ENCODE peak calls at places on chromosomes 13 and 19, in four cellular contexts. G is astrocyte of the cerebellum; Y is CD8-positive, alpha-beta T cell; V is PC-3. H is an unnamed sample.

GRCh38 chr19:55046975-55047622 is 9.0 kb upstream of the GP6 start:
- DNase-seq in V (no peak), Y (no peak), G (no peak), H (no peak)

GRCh38 chr19:35347171-35347929 is at the start of gene FFAR1:
- DNase-seq in Y (no peak), V (no peak), G (no peak), H (no peak)

GRCh38 chr13:59658027-59658735 is 505.5 kb downstream of the DIAPH3 start:
- DNase-seq in Y (no peak), G (no peak), V (no peak), H (no peak)

GRCh38 chr19:47146920-47147319 is 16.3 kb downstream of the SAE1 start:
- DNase-seq in G (no peak), V (no peak), Y (no peak), H (no peak)

GRCh38 chr13:20206065-20206725 is 13.5 kb upstream of the GJB2 start:
- DNase-seq in G (no peak), V (no peak), Y (no peak), H (no peak)

GRCh38 chr19:58097783-58098681 is at the start of gene ZSCAN18:
- DNase-seq in Y (peak), G (peak), V (no peak), H (peak)

GRCh38 chr19:13120817-13121216 is 2.8 kb downstream of the NACC1 start:
- DNase-seq in G (no peak), V (no peak), Y (no peak), H (no peak)

GRCh38 chr13:45704211-45704739 is 2.2 kb downstream of the CBY2 start:
- DNase-seq in Y (no peak), G (no peak), V (no peak), H (no peak)

GRCh38 chr13:99922631-99923404 is 48.7 kb downstream of the ZIC5 start:
- DNase-seq in V (no peak), G (no peak), Y (no peak), H (no peak)

GRCh38 chr13:113178070-113178895 is 19.8 kb downstream of the PROZ start:
- DNase-seq in Y (no peak), G (peak), V (peak), H (peak)

GRCh38 chr13:75178436-75178835 is 303.5 kb downstream of the TBC1D4 start:
- DNase-seq in V (no peak), G (no peak), Y (no peak), H (no peak)

GRCh38 chr13:25966086-25966485 is 85.7 kb downstream of the SHISA2 start:
- DNase-seq in V (peak), G (no peak), Y (no peak), H (no peak)

GRCh38 chr19:21604351-21604926 is 99.0 kb downstream of the ZNF429 start:
- DNase-seq in V (peak), G (no peak), Y (no peak), H (no peak)
- H3K4me3 ChIP-seq in V (peak), G (peak), Y (peak), H (peak)

DNA sequence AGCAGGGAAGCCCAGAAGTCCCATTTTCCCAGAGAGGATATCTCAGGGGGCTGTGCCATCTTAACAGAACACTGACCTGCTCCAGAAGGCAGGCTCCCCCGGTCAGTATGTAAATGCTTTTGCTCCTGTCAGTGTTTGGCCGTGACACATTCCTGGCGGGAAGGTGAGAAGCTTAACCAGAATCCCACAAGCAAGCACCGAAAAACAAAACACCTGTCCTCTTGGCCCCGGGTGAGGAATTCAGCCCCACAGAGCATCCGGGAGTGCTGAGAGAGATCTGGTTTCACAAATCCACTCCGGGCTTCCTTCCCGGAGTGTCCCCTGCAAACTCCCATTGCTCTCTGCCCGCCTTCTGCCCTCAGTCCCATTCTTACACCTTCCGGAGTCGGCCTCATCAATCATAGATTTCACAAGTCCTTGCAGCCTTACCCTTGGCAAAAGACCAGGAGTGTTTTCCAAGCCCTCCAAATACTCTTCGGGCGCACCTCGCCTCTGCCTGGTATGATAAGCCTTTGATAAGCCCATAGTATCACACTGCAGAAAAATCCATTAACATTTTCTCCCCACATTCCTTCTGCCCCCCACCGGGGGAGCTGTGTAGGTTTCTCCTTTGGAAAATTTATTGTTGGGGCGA is 12.2 kb downstream of the TPM4 start:
- DNase-seq in Y (no peak), G (no peak), V (no peak), H (no peak)
- TF ChIP-seq CTCF in Y (no peak), G (peak), V (peak), H (no peak)

GRCh38 chr13:27617801-27618411 is 2.4 kb downstream of the LNX2 start:
- DNase-seq in Y (no peak), V (peak), G (no peak), H (no peak)
- H3K4me3 ChIP-seq in Y (no peak), V (peak), G (no peak), H (no peak)

DNA sequence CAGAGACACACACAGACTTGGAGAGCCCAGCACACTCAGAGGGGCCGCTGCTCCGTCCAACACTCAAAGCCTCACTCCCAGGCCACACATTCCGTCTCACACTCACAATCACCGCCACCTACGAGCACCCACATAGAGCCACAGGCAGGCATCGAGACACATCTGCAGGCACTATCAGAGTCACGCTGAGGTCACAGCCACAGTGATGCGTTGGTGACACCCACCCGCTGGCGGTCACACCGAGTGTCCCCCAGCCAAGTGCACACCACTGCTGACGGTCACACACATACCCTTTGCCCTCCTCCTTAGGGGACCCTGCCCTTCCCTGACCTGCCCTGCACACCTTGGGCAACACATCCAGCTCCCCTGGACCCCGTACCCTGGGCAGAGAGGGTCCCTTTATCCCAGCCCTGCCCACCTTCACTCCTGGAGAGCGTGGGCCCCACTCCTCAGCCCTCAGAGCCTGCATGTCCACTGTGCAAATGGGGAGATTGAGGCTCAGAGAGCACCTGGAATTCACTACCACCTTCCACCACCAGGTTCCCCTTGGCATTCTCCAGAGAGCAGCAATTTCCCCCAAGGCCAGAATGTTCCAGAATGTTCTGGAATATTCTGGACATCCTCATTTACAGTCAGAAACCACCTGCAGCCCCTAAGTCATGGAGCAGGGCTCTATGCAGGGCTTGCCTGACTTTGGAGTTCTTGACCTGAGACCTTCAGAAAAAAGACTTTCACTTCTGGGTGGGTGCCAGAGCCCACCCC is 5.4 kb downstream of the FUT5 start:
- DNase-seq in Y (no peak), V (no peak), G (no peak), H (no peak)
- TF ChIP-seq CTCF in Y (no peak), V (peak), G (peak), H (peak)

GRCh38 chr19:33720155-33720493 is 76.5 kb upstream of the KCTD15 start:
- DNase-seq in G (no peak), Y (no peak), V (no peak), H (no peak)

GRCh38 chr19:33720691-33721682 is 75.7 kb upstream of the KCTD15 start:
- DNase-seq in Y (no peak), G (no peak), V (no peak), H (no peak)

GRCh38 chr19:33718668-33719259 is 77.9 kb upstream of the KCTD15 start:
- DNase-seq in V (no peak), Y (no peak), G (no peak), H (no peak)

GRCh38 chr19:33717878-33718277 is 78.8 kb upstream of the KCTD15 start:
- DNase-seq in Y (no peak), G (no peak), V (no peak), H (no peak)

DNA sequence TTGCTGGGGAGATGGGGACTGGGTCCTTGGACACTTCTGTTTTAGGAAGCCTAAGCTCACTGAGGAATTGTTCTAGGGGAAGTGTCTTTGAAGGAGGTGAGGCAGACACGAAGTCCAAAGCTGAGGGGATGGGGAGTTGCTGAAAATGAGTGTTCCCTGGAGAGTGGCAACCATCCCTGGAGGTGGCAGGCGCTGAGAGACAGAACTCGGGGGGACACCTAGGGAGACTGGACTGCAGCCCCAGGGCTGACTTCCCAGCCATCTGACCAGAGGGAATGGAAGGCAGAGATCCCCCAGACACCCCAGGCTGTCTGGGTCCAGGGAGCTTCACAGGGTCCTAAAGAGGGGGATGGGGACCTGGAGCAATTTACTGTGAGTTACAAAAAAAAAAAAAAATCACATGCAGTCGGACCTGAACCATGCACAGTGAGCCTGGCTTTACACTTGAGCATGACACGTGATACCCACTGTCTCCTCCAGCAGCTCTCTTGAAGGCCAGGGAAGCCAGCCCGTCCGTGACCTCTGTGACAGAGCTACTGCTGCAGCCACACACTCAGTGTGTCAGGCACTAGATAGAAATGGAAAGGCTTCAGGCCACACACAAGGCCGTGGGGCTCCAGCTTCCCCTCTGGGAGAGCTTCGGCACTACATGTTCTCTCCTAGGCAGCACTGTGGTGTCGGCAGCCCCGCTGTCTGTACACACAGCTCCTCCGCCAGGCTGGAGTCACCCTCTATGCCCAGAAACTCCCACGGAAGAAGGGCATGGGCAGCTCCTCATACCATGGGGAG is 77.1 kb upstream of the KCTD15 start:
- DNase-seq in G (no peak), Y (no peak), V (no peak), H (no peak)
- H3K4me3 ChIP-seq in G (no peak), Y (no peak), V (no peak), H (no peak)